ENCODE peak calls at places on chromosome 7, in ten cellular contexts. K is H9; V is iPS DF 6.9; Q is colonic mucosa; A is Peyer's patch; H is left lung; L is HCT116; X is neuronal stem cell; O is thoracic aorta; U is CD8-positive, alpha-beta T cell. B is an unnamed sample.
A peak's percentile ranks its signal among the peaks of the same experiment; 100 is the strongest.

GRCh38 chr7:105000190-105000589 is 13.8 kb upstream of the KMT2E start:
- DNase-seq in L (no peak), V (no peak), A (no peak), X (no peak), O (no peak), Q (no peak), K (no peak), U (no peak), H (no peak), B (no peak)

GRCh38 chr7:94040254-94040653 is 36.1 kb upstream of the BET1 start:
- DNase-seq in H (no peak), Q (no peak), O (no peak), V (no peak), U (no peak), A (no peak), X (no peak), K (no peak), L (no peak), B (no peak)

GRCh38 chr7:38855389-38855788 is 53.6 kb downstream of the VPS41 start:
- DNase-seq in H (no peak), Q (no peak), X (no peak), U (no peak), L (no peak), O (no peak), K (no peak), V (no peak), A (no peak), B (no peak)

GRCh38 chr7:12370249-12370648 is 33.4 kb downstream of the VWDE start:
- DNase-seq in V (no peak), Q (no peak), H (no peak), U (no peak), A (no peak), K (no peak), L (no peak), X (no peak), O (no peak), B (no peak)

GRCh38 chr7:80312139-80312661 is 177.6 kb downstream of the GNAI1 start:
- DNase-seq in O (no peak), K (no peak), U (no peak), L (no peak), X (no peak), A (no peak), H (no peak), V (no peak), Q (peak; percentile 23), B (no peak)

GRCh38 chr7:123660514-123661354 is 5.1 kb downstream of the LMOD2 start:
- DNase-seq in L (no peak), O (no peak), K (no peak), H (no peak), X (no peak), A (no peak), Q (no peak), U (no peak), V (no peak), B (no peak)

GRCh38 chr7:145978769-145979168 is 137.8 kb upstream of the CNTNAP2 start:
- DNase-seq in X (no peak), H (no peak), K (no peak), V (no peak), U (no peak), Q (no peak), O (no peak), A (no peak), L (no peak), B (no peak)

GRCh38 chr7:3244241-3244814 is 56.7 kb upstream of the SDK1 start:
- DNase-seq in K (no peak), Q (no peak), X (no peak), V (no peak), U (no peak), O (no peak), L (peak; percentile 47), H (no peak), A (no peak), B (no peak)

GRCh38 chr7:90897961-90898469 is 301.9 kb downstream of the CDK14 start:
- DNase-seq in O (no peak), L (no peak), V (no peak), H (no peak), X (no peak), A (no peak), K (no peak), Q (no peak), U (no peak), B (no peak)

GRCh38 chr7:92778972-92779371 is 57.4 kb downstream of the CDK6 start:
- DNase-seq in Q (no peak), X (no peak), V (no peak), H (no peak), U (no peak), A (no peak), L (no peak), O (no peak), K (no peak), B (no peak)

GRCh38 chr7:107224374-107224773 is 55.6 kb downstream of the HBP1 start:
- DNase-seq in A (no peak), V (no peak), Q (no peak), U (no peak), H (no peak), L (no peak), X (no peak), K (no peak), O (no peak), B (no peak)

GRCh38 chr7:28608766-28609165 is 196.4 kb downstream of the CREB5 start:
- DNase-seq in O (no peak), A (no peak), Q (no peak), U (no peak), K (no peak), V (no peak), L (no peak), H (no peak), X (no peak), B (no peak)

GRCh38 chr7:75584385-75584784 is 92.3 kb downstream of the SPDYE5 start:
- DNase-seq in A (no peak), Q (no peak), X (no peak), V (no peak), K (no peak), H (no peak), U (no peak), O (no peak), L (no peak), B (no peak)
- H3K27ac ChIP-seq in A (no peak overlapping the region), Q (no peak overlapping the region), X (no peak overlapping the region), V (no peak overlapping the region), K (no peak overlapping the region), H (no peak overlapping the region), U (no peak overlapping the region), O (no peak overlapping the region), L (no peak overlapping the region), B (no peak overlapping the region)

GRCh38 chr7:44805950-44806349 is 9.5 kb downstream of the PPIA start:
- DNase-seq in H (no peak), U (no peak), O (no peak), A (no peak), L (no peak), K (no peak), Q (no peak), X (no peak), V (no peak), B (no peak)
- H3K27ac ChIP-seq in H (no peak overlapping the region), U (no peak overlapping the region), O (no peak overlapping the region), A (no peak overlapping the region), L (no peak overlapping the region), K (no peak overlapping the region), Q (no peak overlapping the region), X (no peak overlapping the region), V (no peak overlapping the region), B (no peak overlapping the region)

GRCh38 chr7:116588641-116589594 is 64.1 kb downstream of the CAV1 start:
- DNase-seq in K (no peak), U (no peak), V (no peak), O (no peak), H (no peak), Q (no peak), L (peak; percentile 44), A (no peak), X (peak; percentile 49), B (no peak)
- H3K27ac ChIP-seq in K (no peak overlapping the region), U (no peak overlapping the region), V (no peak overlapping the region), O (no peak overlapping the region), H (peak overlapping the region; percentile 28), Q (no peak overlapping the region), L (peak overlapping the region; percentile 44), A (no peak overlapping the region), X (no peak overlapping the region), B (peak overlapping the region; percentile 38)

GRCh38 chr7:139748373-139748765 is 29.4 kb downstream of the HIPK2 start:
- DNase-seq in K (no peak), A (no peak), L (no peak), X (no peak), Q (no peak), U (no peak), O (no peak), V (no peak), H (no peak), B (no peak)
- H3K27ac ChIP-seq in K (no peak overlapping the region), A (no peak overlapping the region), L (no peak overlapping the region), X (no peak overlapping the region), Q (no peak overlapping the region), U (no peak overlapping the region), O (peak overlapping the region; percentile 78), V (no peak overlapping the region), H (no peak overlapping the region), B (no peak overlapping the region)

GRCh38 chr7:83672157-83672556 is 23.2 kb upstream of the SEMA3E start:
- DNase-seq in A (no peak), O (no peak), H (no peak), X (no peak), U (no peak), V (no peak), L (no peak), Q (no peak), K (no peak), B (no peak)

GRCh38 chr7:83681200-83681599 is 32.3 kb upstream of the SEMA3E start:
- DNase-seq in L (no peak), Q (no peak), H (no peak), O (no peak), K (no peak), V (no peak), X (no peak), U (no peak), A (no peak), B (no peak)

DNA sequence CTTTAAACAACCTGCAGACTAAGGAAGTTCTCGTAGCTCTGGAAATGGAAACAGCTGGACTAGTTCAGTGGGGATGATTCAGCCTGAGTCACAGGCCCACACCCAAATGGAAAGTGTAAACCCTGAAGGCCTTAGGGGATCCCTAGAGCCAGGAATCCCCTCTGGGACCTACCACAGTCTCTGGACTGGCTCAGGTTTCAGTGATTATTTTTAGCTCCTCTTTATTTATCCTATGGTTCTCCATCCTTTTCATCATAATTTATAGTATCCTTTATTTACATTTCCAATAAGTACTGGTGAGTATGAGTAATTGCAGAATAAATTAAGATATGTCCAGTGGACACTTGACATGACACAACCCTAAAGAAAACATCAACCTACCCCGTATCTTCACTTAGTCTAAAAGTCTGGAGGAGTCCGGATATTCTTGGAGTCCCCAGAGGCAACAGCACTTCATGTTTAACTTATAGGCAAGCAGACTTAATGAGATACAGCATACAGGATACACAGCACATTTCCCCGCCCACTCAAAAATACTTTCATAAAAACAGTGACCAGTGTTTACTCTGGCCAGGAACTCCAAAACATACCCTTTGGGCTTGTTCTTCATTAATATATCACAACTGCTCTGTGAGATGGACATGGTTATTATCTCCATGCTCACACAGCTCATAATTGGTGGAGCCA is 28.4 kb upstream of the SEMA3E start:
- DNase-seq in A (no peak), H (no peak), O (no peak), L (peak; percentile 92), V (no peak), U (no peak), K (no peak), Q (peak; percentile 26), X (no peak), B (no peak)
- H3K27ac ChIP-seq in A (no peak overlapping the region), H (no peak overlapping the region), O (no peak overlapping the region), L (no peak overlapping the region), V (no peak overlapping the region), U (no peak overlapping the region), K (no peak overlapping the region), Q (no peak overlapping the region), X (no peak overlapping the region), B (no peak overlapping the region)

GRCh38 chr7:132095-132482 is 60.3 kb upstream of the FAM20C start:
- DNase-seq in L (no peak), K (no peak), H (no peak), U (no peak), Q (no peak), A (no peak), X (no peak), V (no peak), O (no peak), B (no peak)
- H3K27ac ChIP-seq in L (no peak overlapping the region), K (no peak overlapping the region), H (no peak overlapping the region), U (no peak overlapping the region), Q (no peak overlapping the region), A (no peak overlapping the region), X (no peak overlapping the region), V (no peak overlapping the region), O (no peak overlapping the region), B (no peak overlapping the region)